ENCODE peak calls at places on chromosomes 16 and 17, in six cellular contexts. B, N, A, D, V and G are unnamed samples.

GRCh38 chr17:4161560-4162221 is 18.7 kb downstream of the CYB5D2 start:
- DNase-seq in A (no peak), V (no peak), D (peak), N (no peak), B (no peak), G (peak)

GRCh38 chr17:46782250-46782953 is 36.1 kb downstream of the WNT3 start:
- DNase-seq in V (no peak), A (no peak), D (peak), B (no peak), N (peak), G (peak)

GRCh38 chr17:3766783-3767182 is 34.2 kb downstream of the ITGAE start:
- DNase-seq in D (no peak), N (no peak), V (no peak), B (no peak), A (no peak), G (no peak)

GRCh38 chr17:80577876-80578275 is 33.2 kb downstream of the RPTOR start:
- DNase-seq in A (no peak), B (no peak), N (no peak), D (no peak), V (no peak), G (no peak)

GRCh38 chr17:2102931-2103398 is 48.1 kb downstream of the HIC1 start:
- DNase-seq in D (no peak), N (peak), B (peak), V (no peak), A (no peak), G (no peak)

GRCh38 chr16:83200005-83200779 is 573.4 kb downstream of the CDH13 start:
- DNase-seq in V (no peak), D (peak), N (no peak), A (no peak), B (peak), G (no peak)

GRCh38 chr17:56756536-56756935 is 77.2 kb downstream of the C17orf67 start:
- DNase-seq in N (peak), V (no peak), B (peak), D (no peak), A (no peak), G (peak)

GRCh38 chr17:82292251-82293154 is 19.0 kb upstream of the CSNK1D start:
- DNase-seq in N (peak), V (peak), D (peak), A (peak), B (peak), G (peak)

GRCh38 chr17:17782425-17783120 is 54.2 kb downstream of the SREBF1 start:
- DNase-seq in A (peak), N (peak), D (peak), V (no peak), B (no peak), G (no peak)

GRCh38 chr16:28181557-28181914 is 30.2 kb downstream of the XPO6 start:
- DNase-seq in V (no peak), D (peak), A (no peak), N (peak), B (peak), G (peak)

DNA sequence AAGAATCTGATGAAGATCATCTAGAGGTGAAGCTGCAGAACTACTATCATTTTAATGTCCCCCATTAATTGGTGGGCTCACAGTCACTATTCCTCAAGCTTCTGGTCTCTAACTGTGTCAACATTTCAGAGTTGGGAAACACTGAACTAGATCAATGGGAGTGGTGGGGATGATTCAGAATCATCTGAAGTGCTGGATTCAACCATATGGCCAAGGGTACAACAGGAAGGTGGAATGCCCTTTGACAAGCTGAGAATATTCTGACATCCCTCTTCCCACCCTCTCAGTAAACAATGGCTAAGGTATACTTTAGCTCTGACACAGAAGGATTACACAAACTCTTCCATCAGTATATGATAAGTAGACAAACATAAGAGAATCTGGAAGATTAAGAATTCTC is 16.0 kb upstream of the RFFL start:
- DNase-seq in B (peak), V (no peak), N (peak), A (no peak), D (no peak), G (no peak)
- H2AK5ac ChIP-seq in B (no peak), V (no peak), N (peak), A (no peak), D (no peak), G (no peak)

GRCh38 chr16:69542974-69543373 is 22.8 kb upstream of the NFAT5 start:
- DNase-seq in B (peak), N (no peak), V (no peak), D (no peak), A (no peak), G (no peak)

GRCh38 chr16:69544099-69544498 is 21.7 kb upstream of the NFAT5 start:
- DNase-seq in B (no peak), N (no peak), V (no peak), D (no peak), A (no peak), G (no peak)
- H3K4me3 ChIP-seq in B (no peak), N (no peak), V (no peak), D (no peak), A (no peak), G (no peak)

GRCh38 chr17:44831270-44831770 is 1.2 kb upstream of the GJC1 start:
- DNase-seq in N (no peak), A (no peak), B (no peak), V (no peak), D (peak), G (no peak)
- H2AK5ac ChIP-seq in N (no peak), A (no peak), B (no peak), V (no peak), D (no peak), G (no peak)

GRCh38 chr16:70670175-70670574 is 15.7 kb downstream of the MTSS2 start:
- DNase-seq in V (no peak), N (no peak), B (no peak), A (no peak), D (no peak), G (no peak)
- H3K4me3 ChIP-seq in V (no peak), N (no peak), B (no peak), A (no peak), D (no peak), G (no peak)